ENCODE peak calls at places on chromosomes 2 and 18, in eight cellular contexts. Z, R, Q, L, I, S, P and T are unnamed samples.

GRCh38 chr18:44938396-44939036 is 257.8 kb downstream of the SETBP1 start:
- DNase-seq in S (no peak), P (no peak), I (no peak), Z (no peak), Q (no peak), L (peak; percentile 61), R (no peak), T (no peak)

GRCh38 chr2:715847-716573 is 38.8 kb upstream of the TMEM18 start:
- DNase-seq in S (no peak), Z (no peak), Q (no peak), R (no peak), I (no peak), L (no peak), P (peak; percentile 44), T (no peak)

GRCh38 chr2:7878786-7879515 is 802.9 kb upstream of the ID2 start:
- DNase-seq in I (no peak), Z (no peak), R (no peak), P (no peak), S (peak; percentile 90), L (peak; percentile 21), Q (no peak), T (no peak)

GRCh38 chr18:62715829-62716678 is 713 bp downstream of the PHLPP1 start:
- DNase-seq in Q (peak; percentile 79), S (peak; percentile 49), L (peak; percentile 81), P (peak; percentile 55), Z (peak; percentile 66), I (peak; percentile 66), R (no peak), T (peak; percentile 24)

GRCh38 chr2:80154231-80154915 is 150.2 kb downstream of the LRRTM1 start:
- DNase-seq in S (no peak), L (no peak), Z (no peak), Q (no peak), P (no peak), I (no peak), R (no peak), T (no peak)

GRCh38 chr2:178473931-178474330 is 4.5 kb downstream of the FKBP7 start:
- DNase-seq in R (no peak), S (no peak), P (peak; percentile 41), Q (no peak), I (no peak), L (no peak), Z (peak; percentile 42), T (no peak)

GRCh38 chr2:225678792-225679191 is 279.3 kb downstream of the NYAP2 start:
- DNase-seq in L (no peak), S (no peak), R (no peak), Z (no peak), I (no peak), Q (no peak), P (no peak), T (no peak)

GRCh38 chr2:74540291-74540690 is 10.6 kb downstream of the HTRA2 start:
- DNase-seq in I (no peak), R (no peak), L (no peak), P (no peak), Q (no peak), S (no peak), Z (no peak), T (no peak)

GRCh38 chr18:7626922-7627440 is 59.9 kb downstream of the PTPRM start:
- DNase-seq in P (peak; percentile 88), S (no peak), Z (peak; percentile 78), I (no peak), Q (no peak), R (peak; percentile 93), L (peak; percentile 34), T (peak; percentile 84)

GRCh38 chr2:65710779-65711295 is 278.4 kb upstream of the SPRED2 start:
- DNase-seq in S (peak; percentile 43), Q (peak; percentile 38), R (peak; percentile 16), Z (peak; percentile 43), I (no peak), L (no peak), P (peak; percentile 65), T (no peak)

GRCh38 chr2:9303528-9304225 is 97.1 kb downstream of the ASAP2 start:
- DNase-seq in S (no peak), I (no peak), L (no peak), Z (no peak), R (no peak), Q (no peak), P (no peak), T (no peak)

GRCh38 chr2:8525582-8526402 is 156.1 kb upstream of the ID2 start:
- DNase-seq in Z (peak; percentile 63), P (peak; percentile 71), S (peak; percentile 68), Q (peak; percentile 82), I (no peak), R (peak; percentile 92), L (peak; percentile 83), T (peak; percentile 43)

GRCh38 chr2:51969349-51969748 is 937.4 kb upstream of the NRXN1 start:
- DNase-seq in I (no peak), P (no peak), S (no peak), Z (no peak), L (no peak), R (no peak), Q (no peak), T (no peak)

DNA sequence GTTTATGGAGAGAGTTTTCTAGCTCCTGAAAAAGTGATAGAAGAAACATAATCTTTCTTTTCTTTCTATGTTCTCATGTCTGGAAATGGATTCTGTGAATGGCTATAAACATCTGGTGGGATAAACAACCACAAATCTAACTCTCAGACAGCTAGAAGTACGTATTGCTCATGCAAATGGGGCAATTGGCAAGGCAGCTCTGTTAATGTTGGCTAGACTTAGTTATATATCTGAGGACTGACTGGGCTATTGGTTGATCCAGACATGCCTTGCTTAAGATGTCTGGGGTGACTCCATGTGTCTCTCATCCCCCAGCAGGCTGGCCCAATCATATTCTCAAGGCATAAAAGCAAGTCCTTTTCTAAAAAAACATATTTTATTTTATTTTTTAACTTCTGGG is 939.2 kb upstream of the NRXN1 start:
- DNase-seq in I (no peak), Z (no peak), L (no peak), P (no peak), Q (no peak), R (no peak), S (no peak), T (no peak)
- H3K4me1 ChIP-seq in I (no peaks in the 10 kb centered on the region), Z (no peaks in the 10 kb centered on the region), L (no peaks in the 10 kb centered on the region), P (no peaks in the 10 kb centered on the region), Q (no peaks in the 10 kb centered on the region), R (no peaks in the 10 kb centered on the region), S (no peaks in the 10 kb centered on the region), T (no peaks in the 10 kb centered on the region)

GRCh38 chr2:169014780-169015179 is 16.3 kb downstream of the ABCB11 start:
- DNase-seq in I (no peak), Z (no peak), S (no peak), L (no peak), R (no peak), P (no peak), Q (no peak), T (no peak)

GRCh38 chr2:169018390-169018789 is 12.7 kb downstream of the ABCB11 start:
- DNase-seq in I (no peak), R (no peak), P (no peak), L (no peak), S (no peak), Q (no peak), Z (peak; percentile 62), T (no peak)

GRCh38 chr2:169012812-169013627 is 18.1 kb downstream of the ABCB11 start:
- DNase-seq in Q (no peak), R (no peak), Z (peak; percentile 10), L (no peak), I (no peak), S (no peak), P (peak; percentile 56), T (no peak)

GRCh38 chr2:169013628-169014026 is 17.5 kb downstream of the ABCB11 start:
- DNase-seq in P (no peak), I (no peak), Q (no peak), R (no peak), L (no peak), S (no peak), Z (no peak), T (no peak)

DNA sequence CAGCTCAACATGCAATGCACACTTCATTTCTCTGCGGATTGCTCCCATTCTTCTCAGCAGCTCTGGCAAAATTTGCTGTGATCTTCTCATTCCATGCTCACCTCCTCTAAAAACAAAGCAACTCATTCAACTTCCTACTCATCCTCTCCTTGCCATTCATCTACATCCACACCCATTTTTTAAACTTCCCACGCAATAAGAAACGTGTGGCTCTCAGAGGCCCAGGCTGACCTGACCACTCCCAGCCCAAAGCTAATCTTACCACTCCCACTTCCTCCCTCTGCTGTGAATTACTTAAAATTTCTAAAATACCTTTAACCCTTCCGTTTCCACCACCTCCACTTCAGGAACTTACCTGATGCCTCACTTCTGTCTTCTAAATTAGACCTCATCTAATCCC is 15.2 kb downstream of the ABCB11 start:
- DNase-seq in R (no peak), S (no peak), I (no peak), L (no peak), Q (no peak), Z (no peak), P (no peak), T (no peak)
- H2AFZ ChIP-seq in R (no peak overlapping the region), S (no peak overlapping the region), I (no peak overlapping the region), L (no peak overlapping the region), Q (no peak overlapping the region), Z (no peak overlapping the region), P (no peak overlapping the region), T (no peak overlapping the region)

GRCh38 chr2:85718885-85719487 is 24.8 kb downstream of the GNLY start:
- DNase-seq in I (no peak), R (no peak), Z (no peak), L (peak; percentile 45), S (no peak), P (no peak), Q (no peak), T (no peak)

GRCh38 chr2:85719609-85720240 is 25.6 kb downstream of the GNLY start:
- DNase-seq in I (no peak), P (no peak), R (no peak), L (no peak), Q (no peak), S (no peak), Z (no peak), T (no peak)

GRCh38 chr2:85716346-85716880 is 22.3 kb downstream of the GNLY start:
- DNase-seq in S (no peak), Z (no peak), P (no peak), Q (no peak), L (no peak), I (no peak), R (no peak), T (no peak)

GRCh38 chr2:85717308-85718005 is 23.3 kb downstream of the GNLY start:
- DNase-seq in L (no peak), R (no peak), P (no peak), S (no peak), Q (no peak), Z (peak; percentile 43), I (no peak), T (no peak)

GRCh38 chr2:85718006-85718391 is 23.8 kb downstream of the GNLY start:
- DNase-seq in I (no peak), Q (no peak), L (no peak), Z (no peak), S (no peak), P (peak; percentile 43), R (no peak), T (no peak)
- TF ChIP-seq CTCF in I (no peak), Q (peak; percentile 47), L (no peak), Z (no peak), S (no peak), P (peak; percentile 60), R (peak; percentile 40), T (peak; percentile 15)

DNA sequence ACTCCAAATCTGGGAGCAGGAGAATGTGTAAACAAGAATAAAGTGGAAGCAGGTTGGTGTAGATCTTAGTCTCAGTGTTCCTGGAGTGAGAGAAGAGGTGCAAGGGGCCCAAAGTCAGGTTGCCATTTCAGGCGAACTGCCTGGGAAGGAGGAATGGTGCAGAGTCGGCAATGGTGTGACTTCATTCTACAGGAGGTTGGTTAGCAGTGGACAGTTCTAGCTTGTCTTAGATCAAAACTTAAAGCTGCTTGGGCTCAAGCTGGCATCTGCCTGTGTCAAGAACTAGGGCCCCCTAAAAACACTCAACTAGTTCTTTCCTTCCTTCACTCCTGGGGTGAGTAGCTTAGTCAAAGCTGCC is 3.5 kb downstream of the STK16 start:
- DNase-seq in P (no peak), S (no peak), R (no peak), Q (no peak), I (no peak), L (no peak), Z (no peak), T (no peak)
- H3K4me1 ChIP-seq in P (peaks cover 69% of the 10 kb centered on the region), S (peaks cover 5% of the 10 kb centered on the region), R (peaks cover 80% of the 10 kb centered on the region), Q (peaks cover 76% of the 10 kb centered on the region), I (peaks cover 69% of the 10 kb centered on the region), L (peaks cover 51% of the 10 kb centered on the region), Z (peaks cover 21% of the 10 kb centered on the region), T (peaks cover 66% of the 10 kb centered on the region)